ENCODE peak calls at places on chromosomes 12 and 14, in ten cellular contexts. K, Y, T, W, U, O, V, A, Z and F are unnamed samples.

GRCh38 chr12:32273063-32273521 is 126.3 kb upstream of the FGD4 start:
- DNase-seq in Z (peak; percentile 86), O (no peak), U (no peak), K (no peak), T (no peak), W (no peak), Y (no peak), A (no peak), V (no peak), F (no peak)

GRCh38 chr12:131118366-131118765 is 164.7 kb downstream of the ADGRD1 start:
- DNase-seq in Z (no peak), O (no peak), Y (no peak), A (no peak), T (no peak), U (no peak), K (no peak), V (peak; percentile 8), W (no peak), F (peak; percentile 59)

GRCh38 chr12:68880660-68881325 is 52.2 kb downstream of the CPM start:
- DNase-seq in A (no peak), T (no peak), W (no peak), Y (no peak), K (no peak), V (no peak), U (no peak), Z (peak; percentile 13), O (no peak), F (no peak)

GRCh38 chr12:57133916-57134315 is 5.6 kb downstream of the LRP1 start:
- DNase-seq in V (no peak), W (no peak), T (peak; percentile 78), A (no peak), U (no peak), Z (no peak), O (peak; percentile 34), K (peak; percentile 85), Y (peak; percentile 7), F (peak; percentile 74)

GRCh38 chr14:78401866-78402265 is 231.7 kb downstream of the NRXN3 start:
- DNase-seq in Z (no peak), T (no peak), W (no peak), K (no peak), V (no peak), A (no peak), Y (no peak), O (no peak), U (no peak), F (no peak)

GRCh38 chr12:78331764-78332163 is 501.1 kb downstream of the NAV3 start:
- DNase-seq in U (no peak), T (no peak), O (no peak), Y (no peak), W (no peak), A (no peak), V (no peak), Z (no peak), K (no peak), F (no peak)

GRCh38 chr12:124993568-124994434 is at the start of gene BRI3BP:
- DNase-seq in Z (peak; percentile 70), A (peak; percentile 72), W (peak; percentile 28), V (peak; percentile 60), O (peak; percentile 36), Y (peak; percentile 81), T (peak; percentile 73), U (peak; percentile 32), K (peak; percentile 74), F (no peak)

GRCh38 chr12:69534389-69534822 is 50.9 kb upstream of the CCT2 start:
- DNase-seq in K (peak; percentile 46), Y (peak; percentile 32), O (peak; percentile 57), V (peak; percentile 89), A (no peak), U (peak; percentile 74), Z (peak; percentile 28), W (no peak), T (no peak), F (peak; percentile 84)

GRCh38 chr14:56878766-56879165 is 68.5 kb upstream of the OTX2 start:
- DNase-seq in V (no peak), T (no peak), O (no peak), Y (no peak), U (no peak), Z (peak; percentile 23), K (no peak), A (no peak), W (no peak), F (no peak)

GRCh38 chr12:96211989-96212388 is 17.8 kb downstream of the ELK3 start:
- DNase-seq in T (no peak), O (no peak), K (no peak), Y (no peak), Z (no peak), A (no peak), W (no peak), U (no peak), V (no peak), F (no peak)

GRCh38 chr12:43285248-43285647 is 266.8 kb downstream of the ADAMTS20 start:
- DNase-seq in A (no peak), U (no peak), Y (no peak), K (no peak), O (no peak), Z (peak; percentile 87), W (no peak), T (no peak), V (no peak), F (no peak)

GRCh38 chr12:5493018-5493417 is 61.1 kb downstream of the NTF3 start:
- DNase-seq in Z (no peak), K (no peak), Y (peak; percentile 42), V (no peak), U (no peak), A (no peak), T (no peak), W (no peak), O (no peak), F (no peak)

GRCh38 chr12:128861226-128862016 is 8.1 kb downstream of the GLT1D1 start:
- DNase-seq in T (no peak), Y (no peak), W (no peak), A (no peak), K (no peak), U (no peak), V (no peak), Z (no peak), O (no peak), F (peak; percentile 21)

GRCh38 chr12:89166525-89166934 is 185.8 kb downstream of the DUSP6 start:
- DNase-seq in U (peak; percentile 14), K (no peak), W (no peak), V (no peak), O (no peak), T (no peak), A (no peak), Y (no peak), Z (peak; percentile 53), F (no peak)

GRCh38 chr12:58886474-58886873 is 33.8 kb downstream of the LRIG3 start:
- DNase-seq in O (no peak), Z (no peak), W (no peak), A (no peak), U (no peak), T (no peak), K (no peak), V (no peak), Y (no peak), F (no peak)

GRCh38 chr14:76304536-76305473 is 71.1 kb upstream of the ESRRB start:
- DNase-seq in W (no peak), Y (no peak), Z (no peak), T (no peak), A (no peak), O (no peak), V (peak; percentile 17), U (no peak), K (no peak), F (no peak)

GRCh38 chr14:54593860-54594259 is 26.9 kb downstream of the SAMD4A start:
- DNase-seq in A (no peak), K (no peak), Y (no peak), Z (peak; percentile 75), W (no peak), T (no peak), V (no peak), U (no peak), O (no peak), F (no peak)
- H3K4me1 ChIP-seq in A (no peaks in the 10 kb centered on the region), K (peaks cover 38% of the 10 kb centered on the region), Y (peaks cover 6% of the 10 kb centered on the region), Z (peaks cover 68% of the 10 kb centered on the region), W (no peaks in the 10 kb centered on the region), T (peaks cover 70% of the 10 kb centered on the region), V (no peaks in the 10 kb centered on the region), U (peaks cover 27% of the 10 kb centered on the region), O (no peaks in the 10 kb centered on the region), F (peaks cover 73% of the 10 kb centered on the region)

GRCh38 chr12:75236206-75236605 is 26.6 kb upstream of the KCNC2 start:
- DNase-seq in V (no peak), A (no peak), Y (no peak), O (no peak), K (no peak), T (no peak), U (no peak), Z (peak; percentile 97), W (no peak), F (no peak)
- H3K9me3 ChIP-seq in V (no peaks in the 10 kb centered on the region), A (no peaks in the 10 kb centered on the region), Y (no peaks in the 10 kb centered on the region), O (no peaks in the 10 kb centered on the region), K (peaks cover 5% of the 10 kb centered on the region), T (peaks cover 36% of the 10 kb centered on the region), U (no peaks in the 10 kb centered on the region), Z (peaks cover 17% of the 10 kb centered on the region), W (no peaks in the 10 kb centered on the region), F (peaks cover 4% of the 10 kb centered on the region)

GRCh38 chr14:22476005-22476751 is 112.8 kb downstream of the DAD1 start:
- DNase-seq in Y (no peak), U (no peak), K (no peak), Z (no peak), O (no peak), T (no peak), A (no peak), W (no peak), V (no peak), F (no peak)
- H3K4me1 ChIP-seq in Y (peaks cover 10% of the 10 kb centered on the region), U (peaks cover 21% of the 10 kb centered on the region), K (peaks cover 49% of the 10 kb centered on the region), Z (peaks cover 23% of the 10 kb centered on the region), O (peaks cover 9% of the 10 kb centered on the region), T (peaks cover 84% of the 10 kb centered on the region), A (no peaks in the 10 kb centered on the region), W (no peaks in the 10 kb centered on the region), V (peaks cover 6% of the 10 kb centered on the region), F (peaks cover 12% of the 10 kb centered on the region)

GRCh38 chr14:89317051-89317691 is 99.9 kb downstream of the FOXN3 start:
- DNase-seq in T (no peak), K (no peak), V (no peak), U (no peak), Z (no peak), Y (no peak), O (no peak), W (no peak), A (no peak), F (no peak)
- H3K9me3 ChIP-seq in T (no peaks in the 10 kb centered on the region), K (no peaks in the 10 kb centered on the region), V (peaks cover 9% of the 10 kb centered on the region), U (no peaks in the 10 kb centered on the region), Z (no peaks in the 10 kb centered on the region), Y (no peaks in the 10 kb centered on the region), O (no peaks in the 10 kb centered on the region), W (no peaks in the 10 kb centered on the region), A (no peaks in the 10 kb centered on the region), F (no peaks in the 10 kb centered on the region)